ENCODE peak calls at places on chromosomes 12 and 14, in five cellular contexts. G, E, J, B and N are unnamed samples.

GRCh38 chr12:115257791-115258190 is 573.8 kb upstream of the TBX3 start:
- DNase-seq in B (no peak), J (no peak), G (peak; percentile 20), E (no peak), N (no peak)

GRCh38 chr12:101527682-101528081 is 52.5 kb downstream of the SPIC start:
- DNase-seq in E (no peak), J (no peak), G (no peak), B (no peak), N (no peak)

GRCh38 chr14:44846232-44846824 is 115.4 kb downstream of the KLHL28 start:
- DNase-seq in E (peak; percentile 53), J (peak; percentile 17), B (no peak), G (peak; percentile 34), N (peak; percentile 56)

GRCh38 chr12:120445911-120446909 is at the start of the genes GATC and TRIAP1:
- DNase-seq in B (peak; percentile 83), E (peak; percentile 94), J (no peak), G (peak; percentile 72), N (peak; percentile 84)

GRCh38 chr12:92581579-92581978 is 121.2 kb upstream of the PLEKHG7 start:
- DNase-seq in G (no peak), J (no peak), B (no peak), E (no peak), N (no peak)

GRCh38 chr12:62865860-62866407 is 69.0 kb downstream of the PPM1H start:
- DNase-seq in B (no peak), G (no peak), E (no peak), J (no peak), N (no peak)

GRCh38 chr12:120116443-120116791 is at the start of gene RAB35:
- DNase-seq in J (no peak), E (no peak), B (no peak), G (no peak), N (no peak)

GRCh38 chr12:20463920-20464524 is 95.7 kb downstream of the PDE3A start:
- DNase-seq in J (no peak), B (no peak), E (peak; percentile 20), G (no peak), N (peak; percentile 37)

GRCh38 chr12:115385141-115385540 is 701.2 kb upstream of the TBX3 start:
- DNase-seq in J (no peak), G (no peak), E (no peak), B (no peak), N (no peak)

GRCh38 chr12:89390802-89391673 is 38.7 kb upstream of the DUSP6 start:
- DNase-seq in B (peak; percentile 34), G (no peak), J (no peak), E (no peak), N (peak; percentile 32)

GRCh38 chr12:57135487-57135886 is 7.2 kb downstream of the LRP1 start:
- DNase-seq in B (peak; percentile 21), E (no peak), J (no peak), G (no peak), N (peak; percentile 22)

GRCh38 chr12:12835378-12836145 is 22.4 kb downstream of the DDX47 start:
- DNase-seq in E (no peak), B (no peak), J (no peak), G (peak; percentile 37), N (peak; percentile 28)

GRCh38 chr14:92503756-92504491 is 9.7 kb upstream of the RIN3 start:
- DNase-seq in J (peak; percentile 72), B (peak; percentile 29), G (peak; percentile 90), E (no peak), N (peak; percentile 85)

GRCh38 chr12:15633201-15633600 is 156.0 kb downstream of the EPS8 start:
- DNase-seq in J (no peak), G (no peak), B (no peak), E (no peak), N (no peak)

GRCh38 chr12:54021006-54021405 is 7.2 kb upstream of the HOXC6 start:
- DNase-seq in E (no peak), G (no peak), B (no peak), J (no peak), N (no peak)

GRCh38 chr14:23664207-23664885 is 28.2 kb downstream of the DHRS2 start:
- DNase-seq in B (no peak), E (no peak), G (no peak), J (no peak), N (no peak)

GRCh38 chr12:74801625-74802024 is 264.0 kb downstream of the ATXN7L3B start:
- DNase-seq in E (no peak), B (no peak), J (no peak), G (no peak), N (no peak)

GRCh38 chr12:25135531-25136154 is 59.3 kb downstream of the DNAI7 start:
- DNase-seq in G (no peak), E (no peak), B (no peak), J (no peak), N (no peak)

GRCh38 chr12:49288412-49288853 is 6.5 kb upstream of the PRPH start:
- DNase-seq in J (peak; percentile 22), G (peak; percentile 71), B (no peak), E (peak; percentile 75), N (peak; percentile 78)

GRCh38 chr14:72845675-72846074 is 48.2 kb downstream of the DPF3 start:
- DNase-seq in B (no peak), G (no peak), J (no peak), E (no peak), N (no peak)

GRCh38 chr12:30847259-30847658 is 79.3 kb upstream of the TSPAN11 start:
- DNase-seq in J (peak; percentile 30), B (no peak), G (peak; percentile 25), E (no peak), N (peak; percentile 26)

GRCh38 chr14:21185506-21185905 is 29.6 kb upstream of the OR5AU1 start:
- DNase-seq in J (peak; percentile 6), B (no peak), E (no peak), G (no peak), N (no peak)

GRCh38 chr12:127770123-127770522 is 496.8 kb upstream of the TMEM132C start:
- DNase-seq in B (no peak), G (no peak), J (no peak), E (no peak), N (no peak)

GRCh38 chr14:90739318-90740077 is 76.7 kb downstream of the TTC7B start:
- DNase-seq in B (no peak), J (no peak), G (no peak), E (peak; percentile 58), N (no peak)

GRCh38 chr14:31106768-31107167 is 80.6 kb upstream of the STRN3 start:
- DNase-seq in B (no peak), E (no peak), J (no peak), G (no peak), N (no peak)

GRCh38 chr12:27467641-27468040 is 21.1 kb downstream of the SMCO2 start:
- DNase-seq in J (no peak), E (no peak), G (no peak), B (no peak), N (no peak)

GRCh38 chr14:100914597-100915021 is 11.1 kb upstream of the RTL1 start:
- DNase-seq in E (no peak), B (no peak), G (no peak), J (peak; percentile 4), N (no peak)